ENCODE peak calls at places on chromosomes 4 and X, in seven cellular contexts. One of them, this sample, is unnamed.

GRCh38 chrX:37646254-37646653 is 39.3 kb upstream of the XK start:
- DNase-seq in A549: peak; percentile 1
- DNase-seq in tibial nerve: no peak
- DNase-seq in Calu3: no peak
- DNase-seq in astrocyte of the spinal cord: no peak
- DNase-seq in brain microvascular endothelial cell: no peak
- DNase-seq in MCF 10A: no peak
- DNase-seq in this sample: no peak

GRCh38 chrX:116436358-116436816 is at the start of gene SLC6A14:
- DNase-seq in brain microvascular endothelial cell: no peak
- DNase-seq in astrocyte of the spinal cord: no peak
- DNase-seq in tibial nerve: no peak
- DNase-seq in MCF 10A: peak; percentile 11
- DNase-seq in Calu3: peak; percentile 83
- DNase-seq in A549: peak; percentile 0
- DNase-seq in this sample: no peak

GRCh38 chr4:1501754-1502500 is 95.7 kb upstream of the NKX1-1 start:
- DNase-seq in MCF 10A: no peak
- DNase-seq in Calu3: no peak
- DNase-seq in tibial nerve: peak; percentile 0
- DNase-seq in brain microvascular endothelial cell: no peak
- DNase-seq in A549: no peak
- DNase-seq in astrocyte of the spinal cord: no peak
- DNase-seq in this sample: no peak

GRCh38 chrX:2928127-2928582 is 984 bp downstream of the ARSD start:
- DNase-seq in Calu3: peak; percentile 44
- DNase-seq in tibial nerve: peak; percentile 19
- DNase-seq in astrocyte of the spinal cord: no peak
- DNase-seq in MCF 10A: no peak
- DNase-seq in brain microvascular endothelial cell: peak; percentile 11
- DNase-seq in A549: no peak
- DNase-seq in this sample: peak; percentile 25

GRCh38 chrX:40721489-40722106 is 13.7 kb downstream of the MED14 start:
- DNase-seq in astrocyte of the spinal cord: no peak
- DNase-seq in A549: no peak
- DNase-seq in tibial nerve: no peak
- DNase-seq in Calu3: no peak
- DNase-seq in MCF 10A: no peak
- DNase-seq in brain microvascular endothelial cell: no peak
- DNase-seq in this sample: no peak

GRCh38 chr4:151644625-151645024 is 116.2 kb downstream of the GATB start:
- DNase-seq in brain microvascular endothelial cell: no peak
- DNase-seq in MCF 10A: peak; percentile 38
- DNase-seq in astrocyte of the spinal cord: no peak
- DNase-seq in A549: peak; percentile 6
- DNase-seq in Calu3: peak; percentile 5
- DNase-seq in tibial nerve: no peak
- DNase-seq in this sample: no peak

GRCh38 chr4:10003666-10004065 is 17.6 kb downstream of the SLC2A9 start:
- DNase-seq in MCF 10A: no peak
- DNase-seq in Calu3: no peak
- DNase-seq in A549: no peak
- DNase-seq in astrocyte of the spinal cord: no peak
- DNase-seq in brain microvascular endothelial cell: no peak
- DNase-seq in tibial nerve: no peak
- DNase-seq in this sample: no peak

GRCh38 chr4:133592106-133592505 is 443.0 kb downstream of the PCDH10 start:
- DNase-seq in Calu3: no peak
- DNase-seq in astrocyte of the spinal cord: no peak
- DNase-seq in brain microvascular endothelial cell: no peak
- DNase-seq in tibial nerve: no peak
- DNase-seq in MCF 10A: no peak
- DNase-seq in A549: no peak
- DNase-seq in this sample: no peak

GRCh38 chr4:65241257-65241997 is 428.9 kb downstream of the EPHA5 start:
- DNase-seq in brain microvascular endothelial cell: no peak
- DNase-seq in A549: no peak
- DNase-seq in tibial nerve: no peak
- DNase-seq in Calu3: no peak
- DNase-seq in MCF 10A: no peak
- DNase-seq in astrocyte of the spinal cord: no peak
- DNase-seq in this sample: no peak

GRCh38 chr4:126710935-126711334 is 921.8 kb upstream of the INTU start:
- DNase-seq in A549: no peak
- DNase-seq in tibial nerve: no peak
- DNase-seq in astrocyte of the spinal cord: no peak
- DNase-seq in Calu3: no peak
- DNase-seq in brain microvascular endothelial cell: no peak
- DNase-seq in MCF 10A: no peak
- DNase-seq in this sample: no peak

GRCh38 chr4:16196482-16197393 is 29.5 kb downstream of the TAPT1 start:
- DNase-seq in MCF 10A: peak; percentile 62
- DNase-seq in tibial nerve: no peak
- DNase-seq in astrocyte of the spinal cord: peak; percentile 79
- DNase-seq in Calu3: peak; percentile 29
- DNase-seq in brain microvascular endothelial cell: peak; percentile 63
- DNase-seq in A549: peak; percentile 54
- DNase-seq in this sample: peak; percentile 27

GRCh38 chr4:52861879-52862604 is at the start of gene RASL11B:
- DNase-seq in A549: peak; percentile 40
- DNase-seq in MCF 10A: peak; percentile 80
- DNase-seq in brain microvascular endothelial cell: peak; percentile 48
- DNase-seq in astrocyte of the spinal cord: peak; percentile 61
- DNase-seq in tibial nerve: peak; percentile 72
- DNase-seq in Calu3: peak; percentile 81
- DNase-seq in this sample: peak; percentile 25

GRCh38 chrX:13590914-13591313 is 21.5 kb downstream of the EGFL6 start:
- DNase-seq in brain microvascular endothelial cell: no peak
- DNase-seq in tibial nerve: no peak
- DNase-seq in A549: no peak
- DNase-seq in Calu3: no peak
- DNase-seq in MCF 10A: no peak
- DNase-seq in astrocyte of the spinal cord: no peak
- DNase-seq in this sample: no peak

GRCh38 chr4:80386281-80386886 is 50.9 kb downstream of the CFAP299 start:
- DNase-seq in brain microvascular endothelial cell: no peak
- DNase-seq in Calu3: no peak
- DNase-seq in tibial nerve: no peak
- DNase-seq in astrocyte of the spinal cord: no peak
- DNase-seq in MCF 10A: no peak
- DNase-seq in A549: no peak
- DNase-seq in this sample: no peak

GRCh38 chr4:859496-859895 is 33.6 kb upstream of the CPLX1 start:
- DNase-seq in astrocyte of the spinal cord: no peak
- DNase-seq in A549: no peak
- DNase-seq in tibial nerve: no peak
- DNase-seq in Calu3: no peak
- DNase-seq in MCF 10A: no peak
- DNase-seq in brain microvascular endothelial cell: no peak
- DNase-seq in this sample: no peak

GRCh38 chr4:4182835-4183568 is 43.7 kb downstream of the OTOP1 start:
- DNase-seq in brain microvascular endothelial cell: no peak
- DNase-seq in tibial nerve: no peak
- DNase-seq in A549: peak; percentile 5
- DNase-seq in MCF 10A: peak; percentile 27
- DNase-seq in astrocyte of the spinal cord: no peak
- DNase-seq in Calu3: peak; percentile 40
- DNase-seq in this sample: no peak

GRCh38 chrX:37690123-37690522 is 4.5 kb downstream of the XK start:
- DNase-seq in MCF 10A: no peak
- DNase-seq in Calu3: no peak
- DNase-seq in tibial nerve: no peak
- DNase-seq in brain microvascular endothelial cell: no peak
- DNase-seq in A549: no peak
- DNase-seq in astrocyte of the spinal cord: no peak
- DNase-seq in this sample: no peak

GRCh38 chrX:15973299-15973698 is 118.7 kb upstream of the AP1S2 start:
- DNase-seq in MCF 10A: peak; percentile 75
- DNase-seq in Calu3: peak; percentile 59
- DNase-seq in brain microvascular endothelial cell: peak; percentile 27
- DNase-seq in astrocyte of the spinal cord: peak; percentile 21
- DNase-seq in A549: peak; percentile 33
- DNase-seq in tibial nerve: no peak
- DNase-seq in this sample: no peak

GRCh38 chr4:150310159-150310895 is 232.1 kb downstream of the DCLK2 start:
- DNase-seq in astrocyte of the spinal cord: peak; percentile 72
- DNase-seq in tibial nerve: no peak
- DNase-seq in Calu3: no peak
- DNase-seq in brain microvascular endothelial cell: peak; percentile 77
- DNase-seq in A549: no peak
- DNase-seq in MCF 10A: no peak
- DNase-seq in this sample: no peak

GRCh38 chr4:6992728-6993655 is 50.2 kb upstream of the TADA2B start:
- DNase-seq in tibial nerve: no peak
- DNase-seq in astrocyte of the spinal cord: no peak
- DNase-seq in Calu3: no peak
- DNase-seq in brain microvascular endothelial cell: no peak
- DNase-seq in MCF 10A: no peak
- DNase-seq in A549: no peak
- DNase-seq in this sample: no peak

GRCh38 chr4:961651-962230 is 11.6 kb downstream of the DGKQ start:
- DNase-seq in Calu3: no peak
- DNase-seq in astrocyte of the spinal cord: no peak
- DNase-seq in tibial nerve: no peak
- DNase-seq in brain microvascular endothelial cell: no peak
- DNase-seq in MCF 10A: no peak
- DNase-seq in A549: no peak
- DNase-seq in this sample: no peak

GRCh38 chr4:151921371-151921770 is 160.6 kb upstream of the GATB start:
- DNase-seq in astrocyte of the spinal cord: peak; percentile 27
- DNase-seq in MCF 10A: no peak
- DNase-seq in Calu3: no peak
- DNase-seq in tibial nerve: no peak
- DNase-seq in A549: no peak
- DNase-seq in brain microvascular endothelial cell: peak; percentile 37
- DNase-seq in this sample: no peak

GRCh38 chr4:174474457-174475075 is 47.7 kb downstream of the HPGD start:
- DNase-seq in A549: no peak
- DNase-seq in MCF 10A: peak; percentile 49
- DNase-seq in brain microvascular endothelial cell: no peak
- DNase-seq in astrocyte of the spinal cord: no peak
- DNase-seq in tibial nerve: no peak
- DNase-seq in Calu3: no peak
- DNase-seq in this sample: no peak

DNA sequence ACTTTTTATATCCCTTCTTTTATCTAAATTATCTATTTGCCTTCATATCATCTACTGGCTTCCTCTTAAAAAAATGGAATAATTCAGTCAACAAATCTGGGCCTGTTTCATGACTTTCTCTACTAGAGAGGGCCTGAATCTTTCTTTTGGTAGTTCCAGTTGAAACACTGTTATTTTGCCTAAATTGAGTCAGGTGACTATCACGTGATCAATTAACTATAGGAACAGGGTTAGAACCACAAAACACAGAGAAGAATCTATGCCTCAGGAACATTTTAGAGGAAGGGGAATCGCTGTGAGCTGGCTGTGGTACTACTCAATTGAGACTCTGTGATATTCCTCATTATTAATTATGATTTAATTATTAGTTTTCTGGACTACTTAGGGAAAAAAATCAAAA is 736.7 kb upstream of the PITX2 start:
- DNase-seq in A549: no peak
- DNase-seq in Calu3: no peak
- DNase-seq in MCF 10A: no peak
- DNase-seq in astrocyte of the spinal cord: no peak
- DNase-seq in tibial nerve: no peak
- DNase-seq in brain microvascular endothelial cell: no peak
- DNase-seq in this sample: no peak
- TF ChIP-seq CTCF in A549: no peak
- TF ChIP-seq CTCF in Calu3: no peak
- TF ChIP-seq CTCF in MCF 10A: no peak
- TF ChIP-seq CTCF in astrocyte of the spinal cord: no peak
- TF ChIP-seq CTCF in tibial nerve: no peak
- TF ChIP-seq CTCF in brain microvascular endothelial cell: no peak
- TF ChIP-seq CTCF in this sample: no peak

DNA sequence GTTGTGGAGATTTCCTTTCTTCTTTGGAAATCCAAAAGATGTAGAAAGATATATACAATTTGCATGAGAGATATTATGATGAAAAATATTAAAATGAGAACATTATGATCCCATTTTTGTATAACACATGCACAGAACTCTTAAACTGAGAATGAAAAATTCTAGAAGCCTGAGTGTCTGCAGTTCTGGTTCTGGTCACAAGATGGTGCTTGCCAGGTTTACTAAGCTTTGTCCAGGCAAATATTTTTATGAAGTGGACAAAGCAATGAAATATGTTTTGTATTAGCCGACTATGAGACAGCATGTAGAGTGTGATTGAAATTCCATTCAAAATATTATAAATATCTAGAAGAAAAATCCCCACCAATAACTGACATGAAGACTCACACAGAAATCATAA is 2.2 kb downstream of the PWWP3B start:
- DNase-seq in MCF 10A: peak; percentile 46
- DNase-seq in Calu3: peak; percentile 12
- DNase-seq in astrocyte of the spinal cord: peak; percentile 52
- DNase-seq in brain microvascular endothelial cell: peak; percentile 33
- DNase-seq in A549: peak; percentile 10
- DNase-seq in tibial nerve: no peak
- DNase-seq in this sample: no peak
- TF ChIP-seq CTCF in MCF 10A: peak; percentile 51
- TF ChIP-seq CTCF in Calu3: peak; percentile 35
- TF ChIP-seq CTCF in astrocyte of the spinal cord: peak; percentile 68
- TF ChIP-seq CTCF in brain microvascular endothelial cell: peak; percentile 65
- TF ChIP-seq CTCF in A549: no peak
- TF ChIP-seq CTCF in tibial nerve: peak; percentile 24
- TF ChIP-seq CTCF in this sample: peak; percentile 42

DNA sequence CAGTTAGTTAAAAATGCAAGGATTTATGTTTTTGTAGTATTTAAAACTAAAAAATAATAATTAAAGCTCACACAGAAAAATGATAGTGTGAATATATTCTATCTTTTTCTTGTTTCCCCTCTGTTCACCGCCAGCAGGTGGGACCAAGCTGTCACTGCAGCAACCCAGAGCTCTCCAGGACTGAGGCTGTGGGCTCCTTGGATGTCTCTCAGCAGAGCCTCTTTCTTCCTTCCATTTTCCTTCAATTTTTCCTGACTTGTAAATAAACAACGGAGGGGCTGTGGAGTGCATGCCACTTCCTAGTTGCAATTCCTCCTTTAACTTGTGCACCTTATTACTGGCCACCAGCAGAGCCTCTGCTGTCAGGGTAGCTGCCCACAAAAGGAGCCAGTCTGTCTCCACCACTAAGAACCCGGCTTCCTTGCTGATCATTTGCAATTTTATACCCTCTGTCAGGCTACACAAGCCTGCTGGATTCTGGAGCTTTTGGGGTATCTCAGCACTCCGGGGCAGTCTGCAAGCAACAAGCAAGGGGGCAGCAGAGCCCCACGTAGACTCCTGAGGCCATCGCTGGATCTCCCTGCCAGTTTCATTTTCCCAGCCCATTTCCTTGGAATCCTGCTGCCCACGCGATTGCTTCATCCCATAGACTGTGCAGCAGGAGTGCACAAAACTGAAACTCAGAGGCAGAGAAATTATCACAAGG is 1467.4 kb downstream of the C4orf33 start:
- DNase-seq in tibial nerve: peak; percentile 14
- DNase-seq in A549: peak; percentile 70
- DNase-seq in astrocyte of the spinal cord: peak; percentile 78
- DNase-seq in Calu3: peak; percentile 70
- DNase-seq in brain microvascular endothelial cell: peak; percentile 70
- DNase-seq in MCF 10A: peak; percentile 91
- DNase-seq in this sample: peak; percentile 31
- TF ChIP-seq CTCF in tibial nerve: peak; percentile 43
- TF ChIP-seq CTCF in A549: peak; percentile 44
- TF ChIP-seq CTCF in astrocyte of the spinal cord: peak; percentile 80
- TF ChIP-seq CTCF in Calu3: peak; percentile 43
- TF ChIP-seq CTCF in brain microvascular endothelial cell: peak; percentile 95
- TF ChIP-seq CTCF in MCF 10A: peak; percentile 34
- TF ChIP-seq CTCF in this sample: peak; percentile 72

GRCh38 chr4:25060586-25061340 is 30.0 kb upstream of the LGI2 start:
- DNase-seq in tibial nerve: no peak
- DNase-seq in brain microvascular endothelial cell: no peak
- DNase-seq in Calu3: no peak
- DNase-seq in astrocyte of the spinal cord: no peak
- DNase-seq in A549: no peak
- DNase-seq in MCF 10A: no peak
- DNase-seq in this sample: no peak
- TF ChIP-seq CTCF in tibial nerve: no peak
- TF ChIP-seq CTCF in brain microvascular endothelial cell: no peak
- TF ChIP-seq CTCF in Calu3: no peak
- TF ChIP-seq CTCF in astrocyte of the spinal cord: no peak
- TF ChIP-seq CTCF in A549: no peak
- TF ChIP-seq CTCF in MCF 10A: no peak
- TF ChIP-seq CTCF in this sample: no peak